ENCODE peak calls at places on chromosome 9, in nine cellular contexts. E is fibroblast of villous mesenchyme, C is NCI-H460, G is C1 segment of cervical spinal cord, N is PC-9, L is kidney tubule cell, Z is HCEC 1CT, O is upper lobe of right lung, W is A549. T is an unnamed sample.

GRCh38 chr9:132742821-132743311 is 72.6 kb downstream of the GTF3C4 start:
- DNase-seq in L (no peak), W (no peak), N (no peak), E (no peak), O (peak), G (no peak), C (no peak), Z (no peak), T (no peak)

GRCh38 chr9:132609829-132610228 is 27.4 kb downstream of the BARHL1 start:
- DNase-seq in O (no peak), C (no peak), L (peak), N (no peak), Z (peak), W (no peak), E (peak), G (no peak), T (no peak)

GRCh38 chr9:124506931-124507879 is at the start of gene NR5A1:
- DNase-seq in E (no peak), O (no peak), Z (no peak), N (no peak), C (no peak), W (no peak), G (no peak), L (no peak), T (no peak)

GRCh38 chr9:3441197-3441816 is 84.5 kb downstream of the RFX3 start:
- DNase-seq in W (peak), L (peak), E (peak), Z (peak), N (peak), G (no peak), O (no peak), C (peak), T (no peak)

GRCh38 chr9:4086119-4087088 is 213.5 kb downstream of the GLIS3 start:
- DNase-seq in C (no peak), G (no peak), N (no peak), Z (no peak), E (peak), W (peak), O (no peak), L (peak), T (no peak)

GRCh38 chr9:7216004-7216821 is 458.4 kb downstream of the KDM4C start:
- DNase-seq in C (no peak), W (peak), G (no peak), N (peak), O (no peak), E (peak), Z (peak), L (peak), T (no peak)

GRCh38 chr9:89699646-89700045 is 94.8 kb downstream of the GADD45G start:
- DNase-seq in W (no peak), Z (no peak), L (no peak), C (no peak), O (peak), N (no peak), E (no peak), G (no peak), T (no peak)

GRCh38 chr9:89564257-89564878 is 40.4 kb upstream of the GADD45G start:
- DNase-seq in W (peak), C (peak), G (no peak), Z (no peak), E (no peak), L (peak), N (no peak), O (no peak), T (no peak)

GRCh38 chr9:131839281-131840084 is 99.6 kb upstream of the RAPGEF1 start:
- DNase-seq in E (peak), W (no peak), G (no peak), O (no peak), L (peak), C (peak), Z (peak), N (peak), T (no peak)

GRCh38 chr9:137370865-137371520 is 52.0 kb downstream of the EXD3 start:
- DNase-seq in W (no peak), G (no peak), N (no peak), O (no peak), C (no peak), Z (no peak), E (no peak), L (no peak), T (no peak)

GRCh38 chr9:99105152-99106043 is 485 bp downstream of the TGFBR1 start:
- DNase-seq in W (peak), Z (peak), G (peak), E (peak), L (peak), N (peak), C (peak), O (peak), T (peak)

GRCh38 chr9:135334953-135335460 is 144.6 kb upstream of the PPP1R26 start:
- DNase-seq in C (no peak), Z (no peak), L (no peak), G (no peak), N (no peak), E (no peak), O (peak), W (no peak), T (no peak)

GRCh38 chr9:89218040-89218928 is 39.7 kb upstream of the SHC3 start:
- DNase-seq in W (no peak), N (no peak), C (no peak), Z (no peak), L (no peak), O (no peak), E (peak), G (no peak), T (no peak)

GRCh38 chr9:23821400-23822181 is 4.4 kb downstream of the ELAVL2 start:
- DNase-seq in E (no peak), Z (no peak), O (peak), C (peak), G (no peak), W (no peak), L (peak), N (no peak), T (peak)

GRCh38 chr9:125983681-125984080 is 236.5 kb downstream of the PBX3 start:
- DNase-seq in N (no peak), W (no peak), E (no peak), L (no peak), G (no peak), Z (no peak), O (no peak), C (no peak), T (no peak)

GRCh38 chr9:80899208-80899607 is 790.1 kb downstream of the TLE1 start:
- DNase-seq in G (no peak), C (no peak), N (no peak), E (peak), Z (peak), L (no peak), O (no peak), W (no peak), T (no peak)

GRCh38 chr9:69452110-69452780 is 127.2 kb downstream of the ENTREP1 start:
- DNase-seq in G (no peak), N (peak), E (no peak), L (peak), W (no peak), Z (no peak), C (no peak), O (no peak), T (no peak)

GRCh38 chr9:87338075-87338989 is 159.3 kb upstream of the DAPK1 start:
- DNase-seq in N (peak), Z (no peak), L (peak), G (no peak), O (no peak), W (no peak), C (no peak), E (no peak), T (no peak)

GRCh38 chr9:116992870-116993269 is 305.8 kb downstream of the TRIM32 start:
- DNase-seq in W (no peak), L (no peak), E (no peak), N (no peak), G (no peak), O (no peak), Z (no peak), C (no peak), T (no peak)

GRCh38 chr9:110952018-110952864 is 86.0 kb downstream of the LPAR1 start:
- DNase-seq in G (no peak), Z (no peak), E (no peak), C (no peak), O (no peak), N (no peak), L (no peak), W (no peak), T (no peak)

GRCh38 chr9:135898634-135899407 is 8.5 kb downstream of the CAMSAP1 start:
- DNase-seq in N (no peak), W (no peak), G (no peak), Z (peak), E (peak), O (peak), C (no peak), L (no peak), T (no peak)

GRCh38 chr9:120711354-120711753 is 2.9 kb downstream of the MEGF9 start:
- DNase-seq in W (peak), L (no peak), E (no peak), N (no peak), Z (no peak), C (no peak), G (no peak), O (no peak), T (no peak)

GRCh38 chr9:21672762-21673161 is 129.7 kb upstream of the MTAP start:
- DNase-seq in E (no peak), Z (no peak), C (no peak), O (no peak), W (no peak), G (no peak), N (no peak), L (no peak), T (no peak)

GRCh38 chr9:14221558-14221957 is 92.4 kb downstream of the NFIB start:
- DNase-seq in G (no peak), E (peak), W (peak), C (peak), N (peak), O (no peak), Z (peak), L (peak), T (no peak)

GRCh38 chr9:121652037-121652837 is 803 bp downstream of the DAB2IP start:
- DNase-seq in C (no peak), L (no peak), N (no peak), Z (no peak), E (peak), W (no peak), O (no peak), G (no peak), T (no peak)

GRCh38 chr9:38022203-38022602 is 46.8 kb downstream of the SHB start:
- DNase-seq in Z (no peak), N (no peak), C (no peak), E (no peak), G (no peak), O (no peak), W (no peak), L (no peak), T (no peak)

GRCh38 chr9:99138424-99139284 is 33.7 kb downstream of the TGFBR1 start:
- DNase-seq in C (no peak), Z (no peak), W (no peak), L (no peak), O (no peak), N (no peak), G (no peak), E (no peak), T (no peak)

GRCh38 chr9:21813575-21814473 is 11.4 kb downstream of the MTAP start:
- DNase-seq in O (no peak), C (peak), W (peak), L (peak), E (peak), G (no peak), N (peak), Z (peak), T (peak)

GRCh38 chr9:137314561-137315560 is 12.8 kb upstream of the NRARP start:
- DNase-seq in G (no peak), W (no peak), O (peak), E (no peak), Z (no peak), L (no peak), C (no peak), N (no peak), T (no peak)